ENCODE peak calls at places on chromosomes 11 and 22, in nine cellular contexts. U, O, B, P, M, X, V, K and E are unnamed samples.
A peak's percentile ranks its signal among the peaks of the same experiment; 100 is the strongest.

GRCh38 chr11:68142028-68142412 is 20.8 kb upstream of the CHKA start:
- DNase-seq in U (peak; percentile 15), O (no peak), B (no peak), P (peak; percentile 48), M (no peak), X (no peak), V (no peak), K (peak; percentile 40), E (no peak)

GRCh38 chr11:75346912-75347647 is 4.4 kb downstream of the ARRB1 start:
- DNase-seq in U (no peak), O (no peak), B (peak; percentile 42), P (no peak), M (no peak), X (peak; percentile 60), V (peak; percentile 28), K (no peak), E (no peak)

GRCh38 chr11:45209904-45210699 is 63.7 kb downstream of the PRDM11 start:
- DNase-seq in U (no peak), O (no peak), B (no peak), P (no peak), M (no peak), X (peak; percentile 32), V (no peak), K (peak; percentile 86), E (no peak)

GRCh38 chr11:78070606-78071005 is 6.9 kb downstream of the THRSP start:
- DNase-seq in U (no peak), O (no peak), B (no peak), P (no peak), M (no peak), X (no peak), V (no peak), K (no peak), E (no peak)

GRCh38 chr11:74729397-74729796 is 1.8 kb downstream of the CHRDL2 start:
- DNase-seq in U (no peak), O (no peak), B (no peak), P (no peak), M (no peak), X (no peak), V (no peak), K (no peak), E (no peak)

GRCh38 chr11:92267968-92268367 is 43.4 kb downstream of the FAT3 start:
- DNase-seq in U (no peak), O (no peak), B (no peak), P (no peak), M (no peak), X (peak; percentile 23), V (no peak), K (no peak), E (no peak)

GRCh38 chr11:78542007-78542406 is 32.7 kb downstream of the NARS2 start:
- DNase-seq in U (no peak), O (no peak), B (peak; percentile 2), P (no peak), M (no peak), X (peak; percentile 25), V (peak; percentile 29), K (no peak), E (no peak)

GRCh38 chr11:18369398-18369797 is 25.0 kb upstream of the LDHA start:
- DNase-seq in U (no peak), O (no peak), B (no peak), P (no peak), M (no peak), X (no peak), V (no peak), K (no peak), E (no peak)

GRCh38 chr11:126628790-126629621 is 273.5 kb downstream of the ST3GAL4 start:
- DNase-seq in U (no peak), O (no peak), B (peak; percentile 23), P (peak; percentile 91), M (peak; percentile 44), X (peak; percentile 29), V (no peak), K (peak; percentile 59), E (no peak)

GRCh38 chr11:126414615-126415014 is 59.1 kb downstream of the ST3GAL4 start:
- DNase-seq in U (no peak), O (no peak), B (no peak), P (no peak), M (no peak), X (no peak), V (no peak), K (no peak), E (no peak)

GRCh38 chr11:9651899-9652748 is 11.8 kb upstream of the SWAP70 start:
- DNase-seq in U (no peak), O (no peak), B (no peak), P (no peak), M (no peak), X (no peak), V (no peak), K (peak; percentile 26), E (no peak)

GRCh38 chr11:58999291-58999680 is 60.0 kb downstream of the GLYATL1 start:
- DNase-seq in U (no peak), O (no peak), B (no peak), P (no peak), M (no peak), X (no peak), V (no peak), K (no peak), E (no peak)

GRCh38 chr11:24134879-24135588 is 361.8 kb upstream of the LUZP2 start:
- DNase-seq in U (no peak), O (no peak), B (no peak), P (no peak), M (no peak), X (no peak), V (no peak), K (no peak), E (no peak)

GRCh38 chr22:49687333-49687732 is 140.3 kb downstream of the BRD1 start:
- DNase-seq in U (no peak), O (no peak), B (no peak), P (no peak), M (no peak), X (no peak), V (no peak), K (peak; percentile 11), E (no peak)

GRCh38 chr11:95154514-95154913 is 64.9 kb downstream of the ENDOD1 start:
- DNase-seq in U (no peak), O (peak; percentile 60), B (peak; percentile 34), P (peak; percentile 65), M (peak; percentile 47), X (peak; percentile 42), V (peak; percentile 51), K (peak; percentile 89), E (peak; percentile 52)

GRCh38 chr22:30497466-30498150 is 7.9 kb downstream of the SEC14L4 start:
- DNase-seq in U (no peak), O (no peak), B (no peak), P (no peak), M (no peak), X (no peak), V (no peak), K (no peak), E (no peak)

GRCh38 chr11:95985174-95985808 is 61.4 kb upstream of the MTMR2 start:
- DNase-seq in U (no peak), O (no peak), B (peak; percentile 35), P (no peak), M (no peak), X (peak; percentile 27), V (no peak), K (no peak), E (no peak)

GRCh38 chr11:124656759-124657627 is 16.5 kb downstream of the SIAE start:
- DNase-seq in U (no peak), O (no peak), B (no peak), P (peak; percentile 3), M (no peak), X (peak; percentile 71), V (no peak), K (peak; percentile 59), E (no peak)

GRCh38 chr11:61659413-61660196 is 20.6 kb upstream of the DAGLA start:
- DNase-seq in U (no peak), O (no peak), B (no peak), P (no peak), M (no peak), X (no peak), V (no peak), K (no peak), E (no peak)

GRCh38 chr11:63999349-64000025 is 13.2 kb downstream of the OTUB1 start:
- DNase-seq in U (peak; percentile 25), O (no peak), B (no peak), P (no peak), M (no peak), X (peak; percentile 64), V (peak; percentile 54), K (peak; percentile 94), E (peak; percentile 54)

GRCh38 chr11:129213261-129213660 is 21.1 kb upstream of the ARHGAP32 start:
- DNase-seq in U (no peak), O (no peak), B (no peak), P (no peak), M (no peak), X (no peak), V (no peak), K (no peak), E (no peak)

GRCh38 chr11:65468874-65469333 is 29.9 kb upstream of the MALAT1 start:
- DNase-seq in U (no peak), O (no peak), B (no peak), P (peak; percentile 76), M (no peak), X (peak; percentile 20), V (peak; percentile 58), K (peak; percentile 97), E (peak; percentile 44)

GRCh38 chr11:119352857-119353260 is 6.4 kb upstream of the MFRP start:
- DNase-seq in U (no peak), O (no peak), B (no peak), P (peak; percentile 87), M (no peak), X (peak; percentile 14), V (no peak), K (no peak), E (no peak)

GRCh38 chr11:124674571-124674970 is 867 bp downstream of the SPA17 start:
- DNase-seq in U (no peak), O (no peak), B (no peak), P (no peak), M (no peak), X (no peak), V (no peak), K (no peak), E (no peak)